ENCODE peak calls at places on chromosomes 12 and 14, in eight cellular contexts. B is astrocyte of the spinal cord; U is choroid plexus epithelial cell; H is NCI-H1436; Q is OCI-LY7; Y is ureter; P is naive thymus-derived CD4-positive, alpha-beta T cell; M is GM10248. O is an unnamed sample.

GRCh38 chr12:123998344-123998941 is 25.4 kb downstream of the ZNF664 start:
- DNase-seq in U (peak; percentile 69), P (no peak), H (no peak), B (no peak), M (no peak), Q (no peak), Y (no peak), O (no peak)

GRCh38 chr14:74290415-74290814 is 12.3 kb downstream of the ABCD4 start:
- DNase-seq in U (peak; percentile 53), M (no peak), H (no peak), P (no peak), Y (no peak), B (peak; percentile 10), Q (peak; percentile 50), O (no peak)

GRCh38 chr14:55518391-55518790 is 61.6 kb upstream of the KTN1 start:
- DNase-seq in Y (no peak), U (peak; percentile 46), B (no peak), Q (no peak), P (no peak), H (no peak), M (no peak), O (no peak)

GRCh38 chr14:57060276-57060956 is 208.3 kb downstream of the EXOC5 start:
- DNase-seq in B (no peak), Q (no peak), P (no peak), M (peak; percentile 50), H (no peak), U (no peak), Y (no peak), O (no peak)

GRCh38 chr14:95683793-95684192 is 2.4 kb upstream of the TCL1B start:
- DNase-seq in Y (no peak), M (peak; percentile 77), U (no peak), Q (peak; percentile 69), B (no peak), P (no peak), H (no peak), O (peak; percentile 36)

GRCh38 chr12:95740751-95741150 is 49.8 kb downstream of the NTN4 start:
- DNase-seq in H (peak; percentile 10), U (peak; percentile 7), Q (no peak), P (no peak), Y (no peak), B (no peak), M (no peak), O (no peak)

GRCh38 chr12:5258498-5258897 is 173.4 kb upstream of the NTF3 start:
- DNase-seq in Y (no peak), B (peak; percentile 32), M (no peak), H (no peak), U (no peak), P (no peak), Q (no peak), O (no peak)

GRCh38 chr12:121465921-121466799 is 66.2 kb downstream of the RNF34 start:
- DNase-seq in H (no peak), M (peak; percentile 36), Q (peak; percentile 62), U (peak; percentile 21), P (no peak), B (peak; percentile 10), Y (no peak), O (peak; percentile 29)

GRCh38 chr12:58583541-58583940 is 336.8 kb downstream of the LRIG3 start:
- DNase-seq in P (no peak), M (no peak), H (no peak), Q (no peak), Y (no peak), U (peak; percentile 48), B (no peak), O (no peak)

GRCh38 chr12:96219700-96220206 is 25.6 kb downstream of the ELK3 start:
- DNase-seq in Q (no peak), H (no peak), P (no peak), M (no peak), Y (peak; percentile 84), U (peak; percentile 94), B (peak; percentile 98), O (no peak)

GRCh38 chr14:104016873-104017650 is 68.4 kb upstream of the ASPG start:
- DNase-seq in M (no peak), U (no peak), P (no peak), B (no peak), Q (no peak), H (no peak), Y (no peak), O (no peak)

GRCh38 chr12:3452348-3452747 is 38.7 kb upstream of the PRMT8 start:
- DNase-seq in Q (no peak), Y (no peak), B (no peak), H (no peak), P (no peak), U (no peak), M (no peak), O (no peak)

GRCh38 chr12:112664569-112664968 is 127.0 kb upstream of the RPH3A start:
- DNase-seq in B (peak; percentile 1), M (no peak), U (peak; percentile 12), H (no peak), Y (no peak), P (no peak), Q (no peak), O (no peak)

GRCh38 chr12:78470354-78471195 is 394.0 kb upstream of the SYT1 start:
- DNase-seq in H (peak; percentile 27), U (peak; percentile 81), B (peak; percentile 66), Q (peak; percentile 41), Y (no peak), M (no peak), P (no peak), O (no peak)

GRCh38 chr14:21796912-21797311 is 123.3 kb upstream of the OR4E1 start:
- DNase-seq in Q (peak; percentile 3), P (peak; percentile 24), M (no peak), H (no peak), Y (no peak), B (no peak), U (peak; percentile 30), O (no peak)

GRCh38 chr12:75479963-75480461 is 543 bp upstream of the GLIPR1 start:
- DNase-seq in M (no peak), U (peak; percentile 79), H (no peak), B (peak; percentile 93), P (no peak), Q (peak; percentile 47), Y (no peak), O (no peak)

GRCh38 chr12:104473374-104473983 is 16.7 kb downstream of the CHST11 start:
- DNase-seq in Q (peak; percentile 80), U (no peak), M (no peak), Y (no peak), B (no peak), H (no peak), P (no peak), O (no peak)

GRCh38 chr12:3897400-3897910 is 24.3 kb upstream of the PARP11 start:
- DNase-seq in B (no peak), H (no peak), P (peak; percentile 50), Y (no peak), Q (no peak), M (no peak), U (no peak), O (no peak)

GRCh38 chr12:96258451-96258933 is 64.3 kb downstream of the ELK3 start:
- DNase-seq in H (no peak), B (peak; percentile 91), Q (no peak), Y (no peak), P (peak; percentile 40), M (no peak), U (peak; percentile 95), O (no peak)

GRCh38 chr14:94458558-94459200 is 6.1 kb upstream of the SERPINA11 start:
- DNase-seq in P (no peak), U (no peak), H (no peak), B (peak; percentile 7), M (no peak), Y (no peak), Q (no peak), O (no peak)

GRCh38 chr14:92532490-92533163 is 19.0 kb downstream of the RIN3 start:
- DNase-seq in Y (no peak), B (no peak), M (no peak), Q (no peak), U (no peak), H (no peak), P (no peak), O (no peak)

GRCh38 chr12:67911293-67911637 is 78.0 kb upstream of the IFNG-AS1 start:
- DNase-seq in P (no peak), H (no peak), Q (no peak), B (peak; percentile 53), M (no peak), Y (no peak), U (no peak), O (no peak)

GRCh38 chr12:55850893-55851292 is 8.2 kb upstream of the MMP19 start:
- DNase-seq in H (no peak), B (peak; percentile 34), M (no peak), U (peak; percentile 73), Q (no peak), P (no peak), Y (no peak), O (no peak)

GRCh38 chr12:120413901-120414695 is 23.8 kb upstream of the COX6A1 start:
- DNase-seq in Q (no peak), H (no peak), M (no peak), U (no peak), B (no peak), P (no peak), Y (no peak), O (peak; percentile 73)

GRCh38 chr12:43011383-43011926 is 421.9 kb upstream of the PRICKLE1 start:
- DNase-seq in M (peak; percentile 16), Q (no peak), U (no peak), P (no peak), H (no peak), Y (no peak), B (no peak), O (no peak)

GRCh38 chr14:71011479-71011878 is 104.2 kb downstream of the PCNX1 start:
- DNase-seq in Y (no peak), Q (no peak), U (peak; percentile 45), P (no peak), M (no peak), H (no peak), B (no peak), O (no peak)

GRCh38 chr14:91244501-91244901 is at the start of gene GPR68:
- DNase-seq in U (peak; percentile 56), H (no peak), P (no peak), Y (no peak), Q (peak; percentile 50), M (no peak), B (peak; percentile 74), O (peak; percentile 57)

GRCh38 chr14:95363468-95363954 is 43.8 kb upstream of the CLMN start:
- DNase-seq in Q (no peak), U (no peak), H (no peak), Y (no peak), P (no peak), M (peak; percentile 48), B (no peak), O (no peak)